ENCODE peak calls at places on chromosomes 2 and 18, in seven cellular contexts. J is OCI-LY7, T is fibroblast of lung, C is SK-N-SH, Q is mammary epithelial cell, Z is GM23338, W is neural progenitor cell. R is an unnamed sample.

GRCh38 chr2:241813080-241813805 is 4.2 kb downstream of the NEU4 start:
- DNase-seq in J (no peak), T (no peak), C (peak; percentile 21), Q (no peak), Z (no peak), W (no peak), R (no peak)

GRCh38 chr2:46001741-46002506 is 295.3 kb upstream of the EPAS1 start:
- DNase-seq in J (no peak), T (peak; percentile 89), C (no peak), Q (no peak), Z (no peak), W (no peak), R (no peak)

GRCh38 chr2:130336150-130336876 is 6.4 kb upstream of the IMP4 start:
- DNase-seq in J (no peak), T (no peak), C (peak; percentile 45), Q (no peak), Z (peak; percentile 17), W (peak; percentile 50), R (no peak)

GRCh38 chr2:225916692-225917091 is 517.2 kb downstream of the NYAP2 start:
- DNase-seq in J (no peak), T (no peak), C (no peak), Q (no peak), Z (no peak), W (no peak), R (no peak)

GRCh38 chr18:25446972-25447371 is 95.0 kb upstream of the ZNF521 start:
- DNase-seq in J (peak; percentile 16), T (no peak), C (no peak), Q (no peak), Z (no peak), W (no peak), R (no peak)

GRCh38 chr2:195238366-195238765 is 418.7 kb upstream of the SLC39A10 start:
- DNase-seq in J (no peak), T (no peak), C (no peak), Q (no peak), Z (no peak), W (no peak), R (no peak)

GRCh38 chr2:223414646-223415045 is 187.5 kb downstream of the SCG2 start:
- DNase-seq in J (no peak), T (peak; percentile 94), C (no peak), Q (no peak), Z (no peak), W (no peak), R (no peak)

GRCh38 chr2:37653805-37654378 is 17.6 kb downstream of the CDC42EP3 start:
- DNase-seq in J (peak; percentile 82), T (no peak), C (no peak), Q (peak; percentile 86), Z (no peak), W (no peak), R (no peak)

GRCh38 chr2:219125225-219125885 is 35.3 kb downstream of the NHEJ1 start:
- DNase-seq in J (no peak), T (peak; percentile 98), C (no peak), Q (peak; percentile 90), Z (no peak), W (no peak), R (peak; percentile 94)

GRCh38 chr2:16010011-16010410 is 69.7 kb downstream of the MYCN start:
- DNase-seq in J (no peak), T (no peak), C (no peak), Q (no peak), Z (no peak), W (no peak), R (no peak)

GRCh38 chr18:80154293-80154692 is 45.2 kb downstream of the ADNP2 start:
- DNase-seq in J (peak; percentile 36), T (no peak), C (no peak), Q (no peak), Z (peak; percentile 76), W (peak; percentile 47), R (peak; percentile 50)

GRCh38 chr2:192161670-192162290 is 33.0 kb downstream of the TMEFF2 start:
- DNase-seq in J (peak; percentile 4), T (no peak), C (no peak), Q (no peak), Z (no peak), W (no peak), R (no peak)
- H2AFZ ChIP-seq in J (peak overlapping the region; percentile 22), T (peak overlapping the region; percentile 36), C (no peak overlapping the region), Q (no peak overlapping the region), Z (no peak overlapping the region), W (no peak overlapping the region), R (no peak overlapping the region)

DNA sequence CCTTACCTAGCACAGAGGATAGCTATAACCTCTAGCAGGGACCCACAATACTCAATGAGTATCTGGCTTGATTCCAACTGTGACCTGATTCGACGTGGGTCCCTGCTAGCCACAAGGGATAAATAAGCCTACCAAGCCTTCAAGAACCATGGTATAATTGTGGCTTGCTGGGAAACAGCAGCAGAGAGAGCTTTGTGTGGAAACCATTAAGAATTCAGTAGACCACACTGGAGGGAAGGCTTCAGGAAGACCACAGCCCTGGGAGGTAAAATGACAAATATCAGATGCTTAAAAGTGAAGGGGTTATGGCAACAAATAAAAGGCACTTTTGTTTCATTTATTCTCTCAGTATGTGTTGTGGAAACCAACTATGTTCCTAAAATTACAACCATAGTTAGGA is 82.6 kb upstream of the WIPF1 start:
- DNase-seq in J (no peak), T (no peak), C (no peak), Q (no peak), Z (no peak), W (no peak), R (no peak)
- H3K4me1 ChIP-seq in J (no peaks in the 10 kb centered on the region), T (no peaks in the 10 kb centered on the region), C (peaks cover 45% of the 10 kb centered on the region), Q (peaks cover 6% of the 10 kb centered on the region), Z (peaks cover 13% of the 10 kb centered on the region), W (peaks cover 19% of the 10 kb centered on the region), R (no peaks in the 10 kb centered on the region)

DNA sequence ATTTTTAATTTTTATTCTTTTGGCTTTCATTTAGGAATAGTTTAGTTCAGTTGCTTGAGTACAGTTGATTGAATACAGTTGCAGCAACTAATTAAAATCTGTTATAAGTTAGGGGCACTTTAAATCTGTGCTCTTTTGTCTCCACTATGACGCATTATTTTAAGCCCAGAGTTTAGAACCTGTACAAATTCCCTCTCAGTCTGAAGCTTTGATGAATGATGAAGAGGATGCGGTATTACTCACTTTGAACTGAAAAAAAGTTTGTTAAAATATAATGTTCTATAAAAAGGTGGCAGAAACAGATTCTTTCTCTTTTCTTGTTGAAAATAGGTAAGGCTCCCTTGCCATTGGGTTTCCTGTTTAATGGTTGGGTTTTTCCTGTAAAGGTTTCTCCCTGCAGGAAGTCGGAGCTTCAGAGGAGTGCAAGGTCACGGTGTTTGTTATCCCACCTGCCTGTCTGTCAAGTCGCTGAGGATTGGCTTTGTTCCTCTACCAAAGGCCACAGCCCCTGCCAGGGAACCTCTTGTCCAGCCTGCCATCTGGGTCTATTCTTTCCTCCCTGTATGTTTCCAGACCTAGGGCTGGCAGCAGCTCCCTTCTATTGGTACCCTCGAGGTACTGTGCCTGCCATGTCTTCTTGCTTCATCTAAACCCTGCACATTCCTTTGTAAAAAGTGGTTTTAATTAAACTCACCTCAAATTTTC is 43.8 kb upstream of the FN1 start:
- DNase-seq in J (no peak), T (no peak), C (no peak), Q (no peak), Z (peak; percentile 28), W (no peak), R (no peak)
- H2AFZ ChIP-seq in J (no peak overlapping the region), T (no peak overlapping the region), C (peak overlapping the region; percentile 30), Q (peak overlapping the region; percentile 31), Z (peak overlapping the region; percentile 45), W (no peak overlapping the region), R (no peak overlapping the region)

GRCh38 chr2:3911891-3912455 is 208.6 kb downstream of the DCDC2C start:
- DNase-seq in J (no peak), T (no peak), C (no peak), Q (no peak), Z (no peak), W (peak; percentile 87), R (no peak)
- H3K4me1 ChIP-seq in J (no peaks in the 10 kb centered on the region), T (no peaks in the 10 kb centered on the region), C (no peaks in the 10 kb centered on the region), Q (no peaks in the 10 kb centered on the region), Z (no peaks in the 10 kb centered on the region), W (peaks cover 41% of the 10 kb centered on the region), R (no peaks in the 10 kb centered on the region)

DNA sequence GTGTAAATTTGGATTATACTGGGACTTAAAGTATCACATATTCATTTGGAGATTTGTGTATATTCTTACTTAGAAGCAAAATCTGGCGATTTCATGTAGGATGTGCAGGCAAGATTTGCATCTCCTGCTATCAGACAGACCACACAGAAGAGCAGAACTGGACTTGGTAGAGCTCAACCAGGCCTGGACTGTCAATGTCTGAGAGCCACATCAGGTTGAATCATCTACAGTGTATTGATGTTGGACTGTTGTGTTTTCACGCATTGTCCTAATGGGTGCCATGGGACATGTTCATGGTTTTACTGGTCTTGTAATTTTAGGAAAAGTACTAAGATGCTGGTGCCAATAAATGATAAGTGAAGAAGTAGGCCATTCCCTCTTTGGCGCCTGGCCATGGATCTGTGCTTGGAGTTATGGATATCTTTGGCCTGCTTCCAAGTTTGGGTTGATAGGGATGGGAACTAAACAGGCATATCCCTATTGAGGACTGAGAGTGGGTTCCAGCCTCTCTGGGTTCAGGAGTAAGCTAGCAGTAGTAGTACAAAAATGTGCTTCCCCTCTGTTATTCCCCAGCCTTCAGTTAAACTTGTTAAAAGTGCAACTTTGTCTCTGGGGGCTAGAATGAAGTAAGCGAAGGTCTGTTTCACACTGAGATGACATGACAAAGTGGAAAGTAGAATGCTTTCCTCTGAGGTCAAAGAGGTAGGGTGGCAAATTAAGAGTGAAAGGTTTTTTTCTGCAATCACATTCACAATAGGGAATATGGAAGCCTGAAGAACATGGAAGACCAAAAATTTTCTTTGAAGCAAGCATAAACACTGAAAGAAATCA is 49.2 kb upstream of the NEMP2 start:
- DNase-seq in J (no peak), T (no peak), C (peak; percentile 33), Q (no peak), Z (no peak), W (no peak), R (no peak)
- H2AFZ ChIP-seq in J (no peak overlapping the region), T (no peak overlapping the region), C (no peak overlapping the region), Q (no peak overlapping the region), Z (no peak overlapping the region), W (no peak overlapping the region), R (no peak overlapping the region)